ENCODE peak calls at places on chromosomes 6 and 20, in eight cellular contexts. A, T, Y, N, V, C, D and B are unnamed samples. For H3K27me3 and H3K4me1, the result is how much of the 10 kb centered on the place peaks cover.

GRCh38 chr20:2285193-2285592 is 10.6 kb upstream of the TGM3 start:
- DNase-seq in T (no peak), D (no peak), N (no peak), V (no peak), A (no peak), C (no peak), Y (no peak), B (no peak)

GRCh38 chr6:16757332-16757731 is 3.9 kb downstream of the ATXN1 start:
- DNase-seq in Y (no peak), A (no peak), N (no peak), V (no peak), D (no peak), C (no peak), T (no peak), B (no peak)

GRCh38 chr6:9984607-9985006 is 430.3 kb downstream of the TFAP2A start:
- DNase-seq in T (no peak), D (no peak), V (no peak), A (no peak), Y (no peak), N (no peak), C (no peak), B (no peak)

GRCh38 chr20:4233520-4233919 is 218.2 kb upstream of the RNF24 start:
- DNase-seq in D (no peak), V (no peak), C (no peak), T (peak), A (no peak), N (no peak), Y (no peak), B (no peak)

GRCh38 chr6:84774174-84775158 is 10.1 kb upstream of the TBX18 start:
- DNase-seq in C (peak), T (peak), A (peak), N (no peak), D (no peak), Y (peak), V (peak), B (peak)

GRCh38 chr6:95352064-95352463 is 225.3 kb upstream of the MANEA start:
- DNase-seq in V (no peak), T (no peak), N (no peak), A (no peak), Y (no peak), D (no peak), C (no peak), B (no peak)

GRCh38 chr6:52284460-52285173 is at the start of gene MCM3:
- DNase-seq in D (peak), C (peak), V (peak), A (peak), N (peak), Y (peak), T (peak), B (peak)

GRCh38 chr6:10478187-10479040 is 42.7 kb upstream of the GCNT2 start:
- DNase-seq in N (peak), C (no peak), D (peak), T (peak), V (no peak), Y (peak), A (no peak), B (no peak)

GRCh38 chr6:56364482-56365313 is 117.3 kb upstream of the COL21A1 start:
- DNase-seq in V (no peak), Y (no peak), D (no peak), T (no peak), N (no peak), C (no peak), A (no peak), B (no peak)

GRCh38 chr20:63284083-63284440 is 8.9 kb upstream of the COL20A1 start:
- DNase-seq in V (no peak), D (no peak), N (peak), A (no peak), Y (no peak), C (no peak), T (no peak), B (no peak)

GRCh38 chr6:85130743-85131142 is 319.1 kb upstream of the NT5E start:
- DNase-seq in C (no peak), A (no peak), D (no peak), V (no peak), N (no peak), Y (no peak), T (no peak), B (no peak)

GRCh38 chr6:170182781-170183120 is 108.1 kb downstream of the DLL1 start:
- DNase-seq in T (no peak), Y (no peak), N (no peak), D (no peak), A (no peak), V (no peak), C (no peak), B (no peak)

GRCh38 chr6:100998111-100998510 is 117.0 kb upstream of the ASCC3 start:
- DNase-seq in A (no peak), C (no peak), D (no peak), T (no peak), N (no peak), V (no peak), Y (no peak), B (no peak)

GRCh38 chr20:61123751-61124368 is 128.2 kb upstream of the CDH4 start:
- DNase-seq in T (no peak), N (no peak), D (no peak), V (no peak), A (no peak), Y (no peak), C (no peak), B (no peak)

GRCh38 chr6:2952557-2953095 is 18.7 kb downstream of the SERPINB6 start:
- DNase-seq in D (no peak), A (peak), Y (peak), T (peak), N (peak), C (peak), V (peak), B (peak)

GRCh38 chr20:37190354-37190753 is 11.0 kb upstream of the MROH8 start:
- DNase-seq in N (no peak), Y (no peak), A (no peak), V (no peak), C (no peak), D (no peak), T (no peak), B (no peak)

GRCh38 chr6:163841326-163841725 is 426.8 kb downstream of the QKI start:
- DNase-seq in A (no peak), D (no peak), T (no peak), C (no peak), N (no peak), Y (no peak), V (no peak), B (no peak)

GRCh38 chr6:30915591-30915946 is 1.5 kb downstream of the VARS2 start:
- DNase-seq in V (no peak), A (no peak), T (peak), C (peak), D (peak), N (peak), Y (peak), B (no peak)

GRCh38 chr6:161418458-161418945 is 144.6 kb upstream of the AGPAT4 start:
- DNase-seq in D (peak), V (no peak), N (peak), Y (peak), C (no peak), A (no peak), T (peak), B (no peak)

DNA sequence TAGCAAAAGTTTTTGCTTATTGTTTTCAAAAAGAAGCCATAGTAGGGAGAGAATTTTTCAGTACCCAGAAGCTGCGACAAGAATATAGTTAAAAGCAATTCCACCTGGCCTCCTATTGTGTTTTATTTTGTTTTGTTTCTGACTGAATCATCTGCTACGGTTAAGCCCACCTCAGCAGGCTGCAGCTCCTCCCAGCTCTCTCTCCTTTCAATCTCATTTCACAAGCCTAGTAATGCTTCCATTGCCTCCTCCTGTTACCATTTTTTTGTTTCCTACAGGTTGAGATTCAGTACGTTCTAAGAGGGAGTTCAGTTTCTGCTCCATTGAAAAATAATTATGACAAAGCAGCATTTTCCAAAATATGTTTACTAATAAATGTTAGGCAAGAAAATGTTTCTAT is 77.9 kb downstream of the PCSK2 start:
- DNase-seq in A (no peak), N (no peak), C (no peak), V (no peak), T (no peak), D (no peak), Y (no peak), B (no peak)
- H3K4me3 ChIP-seq in A (no peak), N (no peak), C (no peak), V (no peak), T (no peak), D (no peak), Y (no peak), B (no peak)

DNA sequence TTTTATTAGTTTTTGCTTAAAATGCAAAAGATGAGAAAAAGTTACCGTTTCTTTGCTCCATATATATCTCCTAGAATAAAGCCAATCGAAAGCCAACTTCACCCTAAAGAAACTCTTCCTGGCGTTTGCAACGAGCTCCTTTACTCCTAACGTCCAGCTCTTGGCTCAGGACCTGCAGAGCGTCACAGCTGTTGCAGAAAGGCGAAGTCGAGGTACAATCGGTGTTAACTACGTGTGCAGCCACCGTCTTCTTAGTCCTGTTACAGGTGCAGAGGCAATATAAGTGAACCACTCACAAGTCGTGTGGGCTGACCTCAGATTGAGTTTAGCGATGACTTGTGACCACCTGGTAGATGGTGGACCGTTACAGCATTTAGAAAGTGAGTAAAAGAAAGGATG is 113.1 kb downstream of the TRIM27 start:
- DNase-seq in C (no peak), Y (no peak), V (no peak), N (no peak), A (no peak), D (no peak), T (peak), B (no peak)
- H3K27me3 ChIP-seq in C (half or more), Y (under half), V (under half), N (under half), A (half or more), D (half or more), T (under half), B (under half)

GRCh38 chr6:113383701-113384100 is 473.4 kb upstream of the MARCKS start:
- DNase-seq in C (no peak), A (no peak), N (no peak), T (no peak), Y (no peak), V (no peak), D (no peak), B (no peak)

GRCh38 chr6:113381957-113382356 is 475.2 kb upstream of the MARCKS start:
- DNase-seq in T (no peak), A (no peak), N (no peak), C (peak), V (no peak), Y (no peak), D (no peak), B (no peak)

GRCh38 chr6:113377362-113377942 is 479.7 kb upstream of the MARCKS start:
- DNase-seq in N (no peak), V (no peak), A (no peak), D (no peak), T (no peak), C (no peak), Y (no peak), B (no peak)

GRCh38 chr6:113380591-113380990 is 476.6 kb upstream of the MARCKS start:
- DNase-seq in C (no peak), V (no peak), T (no peak), Y (no peak), D (no peak), N (no peak), A (no peak), B (no peak)

GRCh38 chr6:113381232-113381631 is 475.9 kb upstream of the MARCKS start:
- DNase-seq in C (no peak), T (no peak), N (no peak), D (no peak), Y (no peak), V (no peak), A (no peak), B (no peak)
- H3K4me1 ChIP-seq in C (under half), T (under half), N (under half), D (under half), Y (under half), V (under half), A (under half), B (under half)

GRCh38 chr20:44478188-44478587 is 2.5 kb downstream of the TTPAL start:
- DNase-seq in T (peak), A (no peak), Y (no peak), V (no peak), C (no peak), N (no peak), D (no peak), B (no peak)
- H3K4me3 ChIP-seq in T (no peak), A (no peak), Y (no peak), V (no peak), C (no peak), N (no peak), D (no peak), B (no peak)